ENCODE peak calls at places on chromosomes 11 and 22, in seven cellular contexts. I is foreskin keratinocyte, U is spleen, Q is HepG2, K is GM23248, Z is Karpas-422, A is thoracic aorta. M is an unnamed sample. For H3K27me3, the result is how much of the 10 kb centered on the place peaks cover.

GRCh38 chr11:110297082-110297725 is 790 bp upstream of the RDX start:
- DNase-seq in Z (no peak), A (no peak), Q (peak), K (peak), I (no peak), U (no peak), M (no peak)

GRCh38 chr11:105156720-105157119 is 17.2 kb upstream of the CARD18 start:
- DNase-seq in K (no peak), Q (no peak), Z (no peak), I (no peak), U (no peak), A (no peak), M (no peak)

GRCh38 chr11:17810736-17811135 is 76.2 kb downstream of the KCNC1 start:
- DNase-seq in I (no peak), U (no peak), Q (no peak), K (peak), Z (no peak), A (no peak), M (peak)

GRCh38 chr11:130831506-130832385 is 84.5 kb downstream of the SNX19 start:
- DNase-seq in Q (no peak), K (no peak), A (no peak), I (no peak), Z (no peak), U (no peak), M (no peak)

GRCh38 chr11:12682288-12682687 is 8.1 kb downstream of the TEAD1 start:
- DNase-seq in I (no peak), U (no peak), A (no peak), K (no peak), Z (no peak), Q (no peak), M (no peak)

GRCh38 chr11:121556937-121557336 is 104.2 kb upstream of the SORL1-AS1 start:
- DNase-seq in Z (no peak), A (no peak), U (no peak), K (no peak), I (no peak), Q (no peak), M (no peak)

GRCh38 chr22:19756288-19757128 is 4.1 kb upstream of the TBX1 start:
- DNase-seq in I (no peak), Q (peak), K (peak), A (no peak), U (peak), Z (peak), M (peak)

GRCh38 chr11:4018641-4019040 is 76.0 kb upstream of the RRM1 start:
- DNase-seq in A (no peak), K (no peak), U (no peak), Q (no peak), Z (no peak), I (no peak), M (no peak)

GRCh38 chr11:129380413-129380812 is 4.8 kb downstream of the BARX2 start:
- DNase-seq in K (no peak), A (no peak), I (no peak), Q (no peak), Z (no peak), U (no peak), M (no peak)

GRCh38 chr22:44335903-44336803 is 23.4 kb upstream of the SHISAL1 start:
- DNase-seq in Q (no peak), K (no peak), U (no peak), A (no peak), I (no peak), Z (no peak), M (no peak)

GRCh38 chr11:62671272-62671603 is 235 bp upstream of the UQCC3 start:
- DNase-seq in Z (no peak), A (no peak), U (no peak), K (peak), I (no peak), Q (no peak), M (no peak)

GRCh38 chr11:131356201-131356600 is 14.2 kb upstream of the NTM start:
- DNase-seq in Z (no peak), Q (no peak), K (no peak), U (no peak), A (no peak), I (no peak), M (no peak)

GRCh38 chr11:125025968-125026367 is 37.1 kb upstream of the SLC37A2 start:
- DNase-seq in Q (no peak), U (no peak), K (no peak), Z (no peak), I (no peak), A (no peak), M (no peak)

GRCh38 chr22:36374603-36375024 is 13.2 kb downstream of the MYH9 start:
- DNase-seq in U (no peak), Q (no peak), I (peak), K (peak), Z (no peak), A (no peak), M (no peak)

GRCh38 chr11:119094816-119095065 is 6.9 kb downstream of the DPAGT1 start:
- DNase-seq in K (peak), Z (no peak), Q (peak), I (no peak), A (peak), U (peak), M (peak)

GRCh38 chr22:20472629-20473442 is 22.8 kb downstream of the KLHL22 start:
- DNase-seq in K (no peak), Q (no peak), U (no peak), A (no peak), I (no peak), Z (no peak), M (no peak)

GRCh38 chr22:38479096-38479840 is 11.4 kb downstream of the KDELR3 start:
- DNase-seq in I (no peak), U (no peak), K (no peak), Q (no peak), Z (no peak), A (no peak), M (no peak)

GRCh38 chr11:44784784-44785183 is 58.0 kb downstream of the TSPAN18 start:
- DNase-seq in Z (no peak), I (no peak), A (no peak), K (no peak), U (no peak), Q (no peak), M (no peak)

DNA sequence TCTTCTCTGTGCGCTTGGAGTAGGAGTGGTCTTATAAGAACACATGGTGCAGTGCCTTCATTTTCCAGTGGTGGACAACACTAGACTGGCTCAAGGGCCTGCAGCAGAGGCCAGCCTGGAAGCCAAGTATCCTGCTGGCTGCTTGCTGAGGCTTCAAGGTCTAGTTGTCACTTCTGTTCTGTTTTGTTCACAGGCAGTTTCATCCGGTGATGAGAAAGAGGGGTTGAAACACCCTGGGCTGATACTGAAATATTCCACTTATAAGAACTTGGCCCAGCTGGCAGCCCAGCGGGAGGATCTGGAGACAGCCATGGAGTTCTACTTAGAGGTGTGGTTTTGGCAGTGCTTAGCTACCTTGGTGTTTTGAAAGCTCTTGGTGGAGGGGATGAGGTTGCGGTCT is 29.8 kb downstream of the CABIN1 start:
- DNase-seq in I (no peak), A (no peak), Q (no peak), Z (no peak), U (no peak), K (no peak), M (no peak)
- H3K27me3 ChIP-seq in I (under half), A (under half), Q (under half), Z (under half), U (under half), K (under half), M (under half)

GRCh38 chr11:117621226-117621625 is 175.8 kb downstream of the DSCAML1 start:
- DNase-seq in Z (peak), Q (no peak), K (peak), I (no peak), U (no peak), A (no peak), M (no peak)

GRCh38 chr11:117618273-117618672 is 178.7 kb downstream of the DSCAML1 start:
- DNase-seq in Q (no peak), I (no peak), K (no peak), A (no peak), Z (no peak), U (no peak), M (no peak)

GRCh38 chr11:117620659-117621058 is 176.4 kb downstream of the DSCAML1 start:
- DNase-seq in Q (no peak), K (no peak), U (no peak), Z (no peak), A (no peak), I (no peak), M (no peak)

GRCh38 chr11:117618956-117619355 is 178.1 kb downstream of the DSCAML1 start:
- DNase-seq in U (no peak), K (no peak), A (no peak), Q (no peak), Z (peak), I (no peak), M (peak)

DNA sequence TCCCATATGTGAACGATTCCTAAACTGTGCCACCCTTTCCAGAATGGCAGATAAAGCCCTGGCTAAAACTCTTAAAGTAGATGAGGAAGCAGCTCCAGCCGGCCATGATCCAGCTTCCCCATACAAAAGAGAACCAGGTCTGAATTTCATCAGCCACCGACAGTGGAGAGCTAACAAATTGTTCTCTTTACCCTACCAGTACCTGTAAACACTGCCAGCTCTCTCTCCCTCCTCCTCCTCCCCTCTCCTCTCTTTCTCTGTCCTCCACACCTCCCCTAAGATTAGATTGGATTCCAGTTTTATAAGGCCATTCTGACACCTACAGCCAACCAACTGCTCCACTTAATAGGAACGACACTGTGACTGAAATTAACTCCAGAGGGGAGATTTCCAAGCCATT is 176.9 kb downstream of the DSCAML1 start:
- DNase-seq in U (no peak), K (no peak), A (no peak), I (no peak), Z (no peak), Q (no peak), M (no peak)
- H3K27me3 ChIP-seq in U (under half), K (under half), A (under half), I (under half), Z (under half), Q (under half), M (under half)

GRCh38 chr11:116261616-116262015 is 511.2 kb downstream of the BUD13 start:
- DNase-seq in Z (no peak), K (no peak), Q (no peak), U (no peak), A (no peak), I (no peak), M (no peak)

GRCh38 chr11:116262370-116262769 is 510.4 kb downstream of the BUD13 start:
- DNase-seq in A (no peak), Q (no peak), K (no peak), I (no peak), U (no peak), Z (no peak), M (no peak)

GRCh38 chr11:116263770-116264169 is 509.0 kb downstream of the BUD13 start:
- DNase-seq in Z (no peak), I (no peak), A (no peak), K (no peak), U (no peak), Q (no peak), M (no peak)

GRCh38 chr11:116267146-116267545 is 505.6 kb downstream of the BUD13 start:
- DNase-seq in U (no peak), Q (no peak), Z (no peak), K (no peak), I (no peak), A (no peak), M (no peak)

GRCh38 chr11:116263020-116263419 is 509.8 kb downstream of the BUD13 start:
- DNase-seq in Q (no peak), I (no peak), Z (no peak), A (no peak), U (no peak), K (no peak), M (no peak)
- H3K27me3 ChIP-seq in Q (under half), I (under half), Z (under half), A (under half), U (under half), K (under half), M (under half)

GRCh38 chr11:19345848-19346681 is 105.3 kb upstream of the E2F8 start:
- DNase-seq in K (peak), Q (no peak), A (no peak), I (no peak), U (peak), Z (no peak), M (no peak)
- H3K27me3 ChIP-seq in K (under half), Q (under half), A (under half), I (half or more), U (under half), Z (under half), M (under half)

GRCh38 chr22:23002612-23003180 is 67.6 kb upstream of the GNAZ start:
- DNase-seq in Z (no peak), Q (no peak), I (no peak), K (no peak), U (no peak), A (no peak), M (no peak)
- H3K27me3 ChIP-seq in Z (under half), Q (under half), I (under half), K (under half), U (under half), A (under half), M (under half)

GRCh38 chr22:49364398-49364797 is 463.3 kb downstream of the BRD1 start:
- DNase-seq in Z (no peak), A (no peak), I (no peak), Q (no peak), K (no peak), U (no peak), M (no peak)
- H3K27me3 ChIP-seq in Z (under half), A (under half), I (under half), Q (under half), K (under half), U (under half), M (under half)

GRCh38 chr22:46537946-46538815 is 761 bp upstream of the CELSR1 start:
- DNase-seq in I (peak), Q (no peak), U (no peak), K (peak), A (no peak), Z (no peak), M (peak)
- H3K27me3 ChIP-seq in I (under half), Q (under half), U (under half), K (under half), A (under half), Z (under half), M (under half)

GRCh38 chr11:70614034-70614681 is 215.8 kb downstream of the CTTN start:
- DNase-seq in K (no peak), A (no peak), Z (no peak), I (no peak), U (no peak), Q (peak), M (no peak)
- H3K27me3 ChIP-seq in K (under half), A (under half), Z (under half), I (under half), U (under half), Q (under half), M (under half)

DNA sequence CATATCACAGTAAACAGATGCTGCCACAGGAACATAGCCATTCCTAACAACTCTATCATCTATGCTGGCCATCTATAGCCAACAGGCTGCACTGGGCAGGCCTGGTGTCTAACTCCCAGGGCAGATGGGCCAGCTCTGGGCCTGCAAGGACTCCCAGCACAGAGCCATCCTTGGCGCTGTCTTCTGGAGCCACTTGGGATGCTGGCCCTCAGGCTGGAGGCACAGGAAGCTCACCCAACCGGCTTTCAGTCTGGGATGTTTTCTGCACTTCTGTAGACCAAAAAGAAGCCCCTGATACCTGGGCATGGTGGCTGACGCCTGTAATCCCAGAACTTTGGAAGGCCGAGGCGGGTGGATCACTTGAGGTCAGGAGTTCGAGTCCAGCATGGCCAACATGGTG is 40.8 kb upstream of the WNT11 start:
- DNase-seq in A (no peak), Q (no peak), U (no peak), Z (no peak), K (no peak), I (no peak), M (no peak)
- H3K27me3 ChIP-seq in A (under half), Q (under half), U (under half), Z (under half), K (under half), I (under half), M (under half)

GRCh38 chr11:120172921-120173705 is 35.2 kb upstream of the TRIM29 start:
- DNase-seq in U (peak), K (no peak), I (no peak), Q (no peak), A (no peak), Z (no peak), M (no peak)
- H3K27me3 ChIP-seq in U (under half), K (under half), I (half or more), Q (under half), A (under half), Z (under half), M (under half)